ENCODE peak calls at places on chromosome X, in four cellular contexts. P is bronchial epithelial cell, N is fibroblast of lung, O is heart right ventricle. T is an unnamed sample.

GRCh38 chrX:46573896-46574336 is 351 bp downstream of the CHST7 start:
- DNase-seq in P (peak), N (peak), O (peak), T (peak)

GRCh38 chrX:1422135-1422465 is 30.2 kb upstream of the SLC25A6 start:
- DNase-seq in P (no peak), N (no peak), O (no peak), T (no peak)

GRCh38 chrX:49039598-49040375 is 3.4 kb downstream of the TFE3 start:
- DNase-seq in P (peak), N (peak), O (peak), T (peak)

GRCh38 chrX:120749141-120749846 is 119.4 kb upstream of the C1GALT1C1 start:
- DNase-seq in P (no peak), N (no peak), O (no peak), T (no peak)

GRCh38 chrX:12396584-12396983 is 258.3 kb downstream of the FRMPD4 start:
- DNase-seq in P (no peak), N (no peak), O (no peak), T (no peak)

GRCh38 chrX:136185409-136186022 is 38.2 kb downstream of the FHL1 start:
- DNase-seq in P (no peak), N (peak), O (no peak), T (peak)

GRCh38 chrX:28847423-28847822 is 260.2 kb downstream of the IL1RAPL1 start:
- DNase-seq in P (peak), N (peak), O (peak), T (peak)

GRCh38 chrX:136725446-136726104 is 55.2 kb downstream of the ARHGEF6 start:
- DNase-seq in P (peak), N (peak), O (no peak), T (peak)

GRCh38 chrX:47358387-47359065 is 11.9 kb upstream of the ZNF157 start:
- DNase-seq in P (no peak), N (no peak), O (no peak), T (no peak)

GRCh38 chrX:105221374-105221773 is 880 bp upstream of the TEX13A start:
- DNase-seq in P (no peak), N (no peak), O (no peak), T (no peak)

GRCh38 chrX:9765072-9765736 is 443 bp downstream of the GPR143 start:
- DNase-seq in P (peak), N (no peak), O (no peak), T (no peak)

GRCh38 chrX:49075347-49075746 is 1.5 kb upstream of the PRAF2 start:
- DNase-seq in P (no peak), N (no peak), O (no peak), T (no peak)

GRCh38 chrX:131783555-131784338 is 239.4 kb upstream of the STK26 start:
- DNase-seq in P (no peak), N (no peak), O (no peak), T (peak)

GRCh38 chrX:136768469-136769084 is 12.2 kb downstream of the ARHGEF6 start:
- DNase-seq in P (peak), N (peak), O (peak), T (peak)

GRCh38 chrX:132665676-132666075 is 176.8 kb upstream of the MBNL3 start:
- DNase-seq in P (no peak), N (no peak), O (no peak), T (no peak)

GRCh38 chrX:13109811-13110210 is 65.4 kb upstream of the FAM9C start:
- DNase-seq in P (peak), N (peak), O (no peak), T (peak)

GRCh38 chrX:28542791-28543190 is 44.5 kb upstream of the IL1RAPL1 start:
- DNase-seq in P (no peak), N (no peak), O (no peak), T (no peak)

GRCh38 chrX:9885150-9885549 is 82.0 kb upstream of the CLDN34 start:
- DNase-seq in P (peak), N (peak), O (peak), T (peak)

GRCh38 chrX:68433155-68433980 is at the start of gene OPHN1:
- DNase-seq in P (peak), N (peak), O (peak), T (peak)

GRCh38 chrX:3713937-3714434 is 537 bp upstream of the PRKX start:
- DNase-seq in P (no peak), N (no peak), O (no peak), T (no peak)

GRCh38 chrX:3712870-3713224 is 602 bp downstream of the PRKX start:
- DNase-seq in P (no peak), N (no peak), O (no peak), T (no peak)

GRCh38 chrX:3713225-3713936 is at the start of gene PRKX:
- DNase-seq in P (no peak), N (peak), O (peak), T (peak)

GRCh38 chrX:3712080-3712869 is 1.2 kb downstream of the PRKX start:
- DNase-seq in P (no peak), N (peak), O (no peak), T (peak)

DNA sequence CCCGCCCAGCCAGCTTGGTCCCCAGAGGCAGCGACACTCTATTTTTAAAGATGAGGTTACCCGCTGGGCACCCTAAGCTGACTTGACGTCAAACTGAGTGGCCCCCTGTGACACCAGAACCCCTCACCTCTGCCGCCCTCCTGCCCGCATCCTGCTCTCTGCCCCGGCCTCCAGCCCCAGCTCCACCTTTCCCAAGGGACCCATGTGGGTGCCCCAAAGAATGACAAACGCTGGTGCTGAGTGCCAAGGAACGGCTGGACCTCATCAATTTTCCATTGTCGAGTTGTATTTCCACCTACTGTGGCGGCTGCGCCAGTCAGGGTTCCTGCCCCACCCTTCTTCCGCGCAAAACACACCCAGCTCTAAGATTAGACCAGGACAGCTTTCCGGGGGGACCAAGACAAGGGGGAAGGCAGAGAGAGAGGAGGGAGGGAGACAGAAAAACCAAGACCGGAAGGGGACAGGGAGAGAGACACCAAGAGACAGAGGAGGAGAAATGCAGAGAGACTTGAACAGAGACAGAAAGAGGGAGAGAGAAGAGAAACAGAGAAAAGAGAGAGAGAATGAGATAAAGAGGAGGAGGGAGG is 2.0 kb downstream of the PRKX start:
- DNase-seq in P (no peak), N (no peak), O (peak), T (no peak)
- H3K4me3 ChIP-seq in P (peak), N (peak), O (peak), T (no peak)

GRCh38 chrX:81537723-81538122 is 335.8 kb downstream of the SH3BGRL start:
- DNase-seq in P (no peak), N (no peak), O (no peak), T (no peak)
- TF ChIP-seq CTCF in P (no peak), N (no peak), O (no peak), T (no peak)

GRCh38 chrX:138708268-138708667 is 3.2 kb downstream of the FGF13 start:
- DNase-seq in P (no peak), N (no peak), O (no peak), T (no peak)

GRCh38 chrX:138710311-138710791 is 1.2 kb downstream of the FGF13 start:
- DNase-seq in P (no peak), N (no peak), O (no peak), T (no peak)

GRCh38 chrX:138709886-138710285 is 1.6 kb downstream of the FGF13 start:
- DNase-seq in P (no peak), N (no peak), O (no peak), T (no peak)

GRCh38 chrX:138711399-138712347 is at the start of gene FGF13:
- DNase-seq in P (peak), N (peak), O (peak), T (peak)

GRCh38 chrX:138710866-138711331 is 618 bp downstream of the FGF13 start:
- DNase-seq in P (no peak), N (no peak), O (peak), T (no peak)
- H3K4me3 ChIP-seq in P (no peak), N (no peak), O (peak), T (no peak)

GRCh38 chrX:138294951-138295350 is 416.6 kb downstream of the FGF13 start:
- DNase-seq in P (no peak), N (no peak), O (no peak), T (no peak)

GRCh38 chrX:138298268-138298667 is 413.2 kb downstream of the FGF13 start:
- DNase-seq in P (peak), N (no peak), O (no peak), T (no peak)
- TF ChIP-seq CTCF in P (no peak), N (no peak), O (no peak), T (no peak)

GRCh38 chrX:153766098-153766817 is 2.2 kb downstream of the PLXNB3 start:
- DNase-seq in P (peak), N (peak), O (peak), T (peak)
- H3K4me3 ChIP-seq in P (peak), N (no peak), O (peak), T (peak)

DNA sequence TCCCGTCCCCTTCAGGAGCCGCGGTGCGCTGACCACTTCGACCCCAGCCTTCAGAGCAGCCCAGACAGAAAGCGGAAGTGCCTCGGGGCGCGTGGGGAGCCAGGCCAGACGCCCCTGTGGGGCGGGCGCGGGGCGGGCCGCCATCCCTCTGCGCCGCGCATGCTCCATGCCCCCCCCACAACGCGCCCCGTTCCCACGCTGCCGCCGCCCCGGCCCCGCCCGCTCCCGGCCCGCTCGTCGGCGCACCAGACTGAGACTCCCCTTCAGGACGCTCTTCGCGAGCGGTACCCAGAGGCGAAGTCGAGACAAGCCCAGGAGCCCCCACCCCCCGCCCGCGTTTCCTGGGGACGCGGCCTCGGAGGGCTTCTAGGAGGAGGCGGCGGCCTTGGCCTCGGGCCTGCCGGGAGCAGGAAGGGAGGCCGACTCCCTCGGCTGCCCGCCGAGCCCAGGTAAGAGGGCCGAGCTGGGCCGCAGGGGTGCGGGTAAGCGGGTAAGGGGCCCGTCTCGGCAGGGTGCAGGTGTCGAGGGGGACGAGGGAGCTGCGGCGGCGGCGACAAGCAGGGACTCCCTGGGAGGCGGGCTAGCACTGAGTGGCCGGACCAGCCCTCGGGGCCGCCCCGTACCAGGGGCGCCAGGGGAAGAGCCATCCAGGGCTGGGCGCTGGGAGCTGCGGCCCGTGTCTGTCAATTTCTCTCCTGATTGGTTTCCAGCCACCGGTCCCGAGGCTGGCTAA is at the start of gene ZFP92:
- DNase-seq in P (no peak), N (no peak), O (peak), T (no peak)
- TF ChIP-seq CTCF in P (no peak), N (no peak), O (no peak), T (no peak)

GRCh38 chrX:40087574-40088298 is 10.0 kb downstream of the BCOR start:
- DNase-seq in P (no peak), N (peak), O (no peak), T (no peak)
- H3K4me3 ChIP-seq in P (no peak), N (no peak), O (no peak), T (no peak)

DNA sequence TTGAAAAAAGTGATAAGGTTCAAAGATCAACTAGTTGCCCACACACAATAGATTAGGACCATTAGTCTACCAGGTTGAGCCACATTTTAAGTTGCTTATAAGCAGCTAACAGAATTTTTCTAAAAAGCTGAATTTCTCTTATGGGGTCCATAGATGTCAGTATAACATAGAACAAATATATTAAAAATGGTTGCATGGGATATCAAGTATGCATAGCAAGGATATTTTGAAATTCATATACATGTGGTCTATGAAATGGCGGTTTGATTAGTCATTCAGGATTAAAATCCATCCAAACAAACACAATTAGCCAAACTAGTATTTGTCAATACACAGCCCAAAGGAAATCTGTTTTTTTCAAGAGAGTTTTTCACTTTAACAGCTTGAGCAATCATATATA is 33.5 kb upstream of the AMOT start:
- DNase-seq in P (no peak), N (peak), O (no peak), T (peak)
- TF ChIP-seq CTCF in P (no peak), N (no peak), O (no peak), T (no peak)

DNA sequence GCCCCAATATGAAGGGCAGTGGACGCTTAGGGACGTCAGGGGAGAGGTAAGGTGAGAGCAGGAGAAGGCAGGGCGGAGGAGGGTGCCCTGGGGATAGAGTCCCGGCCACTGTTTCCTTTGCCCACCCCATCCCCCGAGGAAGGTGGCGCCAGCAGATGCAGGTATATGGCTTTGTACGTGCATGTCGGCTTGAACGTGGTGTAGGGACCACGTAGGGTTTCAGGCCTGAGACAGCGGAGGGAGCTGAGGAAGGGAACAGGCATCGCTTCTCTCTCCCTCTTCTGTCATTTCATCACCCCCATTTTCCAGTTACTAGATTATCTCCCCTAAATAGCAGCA is 97.9 kb downstream of the PHKA2 start:
- DNase-seq in P (no peak), N (no peak), O (no peak), T (no peak)
- H3K4me3 ChIP-seq in P (peak), N (peak), O (peak), T (peak)

DNA sequence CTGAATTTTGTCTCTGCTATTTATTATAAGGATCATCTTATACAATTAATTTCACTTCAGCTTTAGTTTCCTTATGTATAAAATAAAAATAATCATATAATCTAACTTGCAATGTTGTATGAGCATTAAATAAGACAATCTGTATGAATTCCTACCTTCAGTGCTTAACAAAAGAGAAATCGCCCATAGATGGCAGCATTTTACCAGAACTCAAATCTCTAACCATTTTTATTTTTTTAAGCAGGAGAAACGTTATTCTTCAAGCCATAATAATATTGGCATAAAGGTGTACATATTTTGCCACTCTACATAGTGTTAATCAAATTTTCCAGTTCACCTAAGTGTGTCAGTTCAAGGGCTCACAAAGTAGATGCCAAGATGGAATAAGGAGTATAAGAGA is 78.8 kb downstream of the TMEM47 start:
- DNase-seq in P (peak), N (peak), O (no peak), T (peak)
- TF ChIP-seq CTCF in P (no peak), N (peak), O (peak), T (peak)

T was measured in fibroblast of mammary gland.